ENCODE peak calls at places on chromosomes 16 and 17, in seven cellular contexts. Q is GM12878, W is HepG2, G is SK-N-SH, O is K562, U is H1, I is HCT116. X is an unnamed sample. For H3K4me1, the result is how much of the 10 kb centered on the place peaks cover.

GRCh38 chr17:7478276-7479138 is 924 bp downstream of the ZBTB4 start:
- DNase-seq in I (no peak), W (no peak), U (peak), Q (no peak), G (peak), O (peak), X (no peak)

GRCh38 chr16:72189865-72190371 is 18.0 kb upstream of the PMFBP1 start:
- DNase-seq in I (no peak), O (no peak), G (no peak), Q (no peak), U (no peak), W (no peak), X (no peak)

GRCh38 chr16:65375651-65376050 is 253.8 kb upstream of the CDH11 start:
- DNase-seq in G (no peak), U (no peak), Q (no peak), W (no peak), O (no peak), I (no peak), X (no peak)

GRCh38 chr17:41004397-41004796 is 4.5 kb downstream of the KRTAP3-1 start:
- DNase-seq in W (no peak), Q (no peak), G (no peak), O (no peak), I (no peak), U (no peak), X (no peak)

GRCh38 chr17:67375761-67376160 is 1.3 kb upstream of the PITPNC1 start:
- DNase-seq in I (no peak), O (no peak), G (no peak), Q (no peak), U (no peak), W (no peak), X (no peak)

GRCh38 chr17:16872836-16873653 is 98.9 kb downstream of the TNFRSF13B start:
- DNase-seq in G (peak), W (no peak), Q (no peak), O (peak), U (peak), I (peak), X (peak)

GRCh38 chr17:58531661-58532554 is 17.5 kb upstream of the MTMR4 start:
- DNase-seq in U (peak), W (no peak), I (no peak), G (peak), Q (no peak), O (peak), X (no peak)

GRCh38 chr17:73841431-73842060 is 197.3 kb upstream of the SDK2 start:
- DNase-seq in W (peak), G (peak), I (no peak), Q (no peak), O (no peak), U (peak), X (peak)

GRCh38 chr16:23948949-23949392 is 113.2 kb downstream of the PRKCB start:
- DNase-seq in O (no peak), U (no peak), I (no peak), Q (no peak), W (no peak), G (no peak), X (no peak)

GRCh38 chr16:72620853-72621252 is 427.1 kb downstream of the ZFHX3 start:
- DNase-seq in Q (no peak), W (no peak), O (no peak), I (no peak), U (no peak), G (no peak), X (no peak)

GRCh38 chr17:74605361-74605760 is 13.3 kb upstream of the CD300LD start:
- DNase-seq in U (no peak), G (no peak), I (no peak), O (no peak), W (no peak), Q (no peak), X (no peak)

GRCh38 chr17:27541326-27542023 is 85.2 kb downstream of the KSR1 start:
- DNase-seq in G (no peak), Q (no peak), U (no peak), W (no peak), O (no peak), I (no peak), X (no peak)

GRCh38 chr17:36089888-36090836 is at the start of gene CCL3:
- DNase-seq in W (no peak), Q (peak), O (no peak), I (no peak), G (no peak), U (no peak), X (no peak)

GRCh38 chr17:36095992-36096391 is 6.0 kb upstream of the CCL3 start:
- DNase-seq in I (no peak), Q (no peak), G (no peak), U (no peak), W (no peak), O (no peak), X (no peak)

GRCh38 chr17:36094232-36094631 is 4.3 kb upstream of the CCL3 start:
- DNase-seq in G (no peak), W (no peak), I (no peak), U (no peak), Q (no peak), O (no peak), X (no peak)

GRCh38 chr17:36092228-36092627 is 2.3 kb upstream of the CCL3 start:
- DNase-seq in G (no peak), O (no peak), Q (peak), U (no peak), I (no peak), W (no peak), X (no peak)

GRCh38 chr17:36094746-36095145 is 4.8 kb upstream of the CCL3 start:
- DNase-seq in U (no peak), G (no peak), O (no peak), W (no peak), I (no peak), Q (no peak), X (no peak)
- H3K4me1 ChIP-seq in U (under half), G (under half), O (under half), W (under half), I (under half), Q (under half), X (under half)

GRCh38 chr17:20083460-20083859 is 74.3 kb downstream of the SPECC1 start:
- DNase-seq in O (no peak), U (no peak), G (no peak), I (no peak), Q (no peak), W (no peak), X (no peak)
- TF ChIP-seq YY1 in O (no peak), U (no peak), G (no peak), I (no peak), Q (no peak), W (no peak), X (no peak)

DNA sequence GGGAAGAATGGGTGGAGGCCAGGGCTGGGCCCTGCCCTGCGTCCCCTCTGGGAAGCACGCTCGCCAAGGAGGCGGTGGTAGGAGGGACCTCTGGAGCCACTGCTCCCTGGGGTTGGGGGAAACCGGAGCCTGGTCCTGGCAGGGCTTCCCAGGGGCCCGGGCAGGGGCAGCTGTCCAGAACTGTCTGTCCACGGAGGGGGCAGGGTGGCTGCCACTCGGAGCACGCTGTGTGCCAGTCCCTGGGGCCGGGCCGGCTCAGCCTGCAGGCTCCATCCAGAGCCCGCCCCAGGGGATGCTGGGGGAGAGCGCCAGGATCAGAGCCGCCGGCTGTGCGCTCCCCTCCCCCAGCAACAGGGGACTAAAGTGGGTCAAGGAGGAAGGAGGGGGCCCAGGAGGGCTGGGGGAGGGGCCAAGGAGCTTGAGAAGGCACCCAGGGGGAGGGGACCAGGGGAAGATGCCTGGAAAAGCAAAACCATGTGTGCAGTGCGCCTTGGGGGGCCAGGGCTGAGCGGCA is 21.4 kb downstream of the ZNF423 start:
- DNase-seq in W (no peak), G (peak), U (peak), Q (no peak), I (no peak), O (no peak), X (no peak)
- H3K4me1 ChIP-seq in W (under half), G (under half), U (half or more), Q (under half), I (under half), O (under half), X (under half)

DNA sequence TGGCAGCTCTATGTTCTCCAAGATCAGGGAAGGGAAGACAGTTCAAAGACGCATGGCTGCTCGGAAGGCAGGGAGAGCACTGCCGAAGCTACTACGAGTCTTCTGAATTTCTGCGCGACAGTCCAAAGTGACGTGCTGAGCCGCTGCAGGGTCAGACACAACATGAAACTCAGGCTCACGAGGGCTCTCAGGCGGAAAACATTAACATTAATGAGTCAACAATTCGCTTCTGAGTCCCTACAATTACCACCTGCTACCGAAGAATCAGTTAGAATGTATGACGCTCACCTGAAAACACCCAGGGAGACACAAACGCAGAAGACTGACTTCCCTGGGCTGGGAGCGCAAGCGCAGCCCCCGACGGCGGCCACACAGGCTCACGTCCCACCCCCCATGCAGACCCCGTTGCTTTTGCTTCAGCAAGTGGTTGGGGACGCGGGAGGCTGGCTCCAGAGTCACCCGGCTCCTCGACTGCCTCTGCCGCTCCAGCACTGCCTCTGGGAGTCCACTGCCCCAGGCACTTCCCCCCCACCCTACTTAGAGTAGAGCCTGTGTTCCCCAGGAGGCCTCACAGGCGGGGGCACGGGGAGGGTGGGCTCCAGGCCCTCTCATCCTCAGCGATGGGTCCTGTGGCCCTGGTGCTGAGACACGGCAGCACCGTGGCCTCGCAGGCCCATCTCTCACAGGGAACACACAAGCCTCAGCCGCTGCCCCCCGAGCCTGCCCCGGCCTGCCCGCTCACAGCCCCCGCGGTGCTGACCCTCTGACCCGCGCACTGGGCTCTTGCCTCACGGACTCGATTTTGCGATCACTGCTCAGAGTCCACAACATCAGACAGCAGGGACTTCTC is 38.9 kb downstream of the LMF1 start:
- DNase-seq in O (no peak), W (no peak), I (no peak), Q (no peak), U (no peak), G (no peak), X (no peak)
- TF ChIP-seq YY1 in O (no peak), W (no peak), I (no peak), Q (no peak), U (no peak), G (no peak), X (no peak)

GRCh38 chr17:4946312-4946976 is 1.9 kb downstream of the PFN1 start:
- DNase-seq in U (no peak), G (no peak), Q (no peak), W (no peak), O (no peak), I (no peak), X (no peak)
- H3K4me1 ChIP-seq in U (under half), G (under half), Q (under half), W (under half), O (under half), I (half or more), X (under half)

DNA sequence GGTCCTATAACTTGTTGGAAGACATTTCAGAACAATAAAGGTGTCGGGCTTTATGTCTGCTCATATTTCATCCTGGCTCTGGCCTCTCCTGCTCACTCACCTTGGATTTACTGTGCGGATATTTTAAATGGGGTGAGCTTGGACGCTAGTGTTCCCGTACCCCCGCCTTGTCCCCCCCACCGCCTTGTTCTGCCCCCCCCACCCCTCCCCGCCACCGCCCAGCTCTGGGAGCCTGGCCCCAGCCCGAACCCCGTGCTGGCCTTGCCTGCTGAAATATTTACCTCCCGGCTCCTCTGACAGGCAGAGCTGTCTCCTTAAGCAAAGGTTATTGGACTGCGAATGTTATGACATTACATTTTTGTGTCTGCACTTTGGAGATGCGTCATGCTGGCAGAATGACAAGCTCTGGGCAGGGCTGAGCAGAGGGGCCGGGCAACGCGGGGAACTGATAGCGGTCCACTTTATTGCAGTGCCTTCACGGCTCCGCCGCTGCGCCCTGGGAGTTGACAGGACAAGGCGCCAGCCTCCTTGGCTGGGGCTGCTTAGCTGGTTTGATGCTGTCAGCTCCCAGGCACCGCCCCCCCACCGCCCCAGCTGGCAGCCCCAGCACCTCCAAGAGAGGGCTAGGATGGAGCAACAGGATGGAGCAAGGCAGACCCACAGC is 222.5 kb upstream of the GSE1 start:
- DNase-seq in O (peak), Q (no peak), I (peak), U (peak), W (peak), G (peak), X (no peak)
- TF ChIP-seq YY1 in O (no peak), Q (no peak), I (no peak), U (no peak), W (no peak), G (no peak), X (no peak)

GRCh38 chr17:14308636-14308964 is 7.7 kb downstream of the HS3ST3B1 start:
- DNase-seq in O (no peak), I (no peak), G (no peak), W (no peak), U (no peak), Q (no peak), X (no peak)
- H3K4me1 ChIP-seq in O (under half), I (under half), G (under half), W (under half), U (under half), Q (under half), X (under half)

DNA sequence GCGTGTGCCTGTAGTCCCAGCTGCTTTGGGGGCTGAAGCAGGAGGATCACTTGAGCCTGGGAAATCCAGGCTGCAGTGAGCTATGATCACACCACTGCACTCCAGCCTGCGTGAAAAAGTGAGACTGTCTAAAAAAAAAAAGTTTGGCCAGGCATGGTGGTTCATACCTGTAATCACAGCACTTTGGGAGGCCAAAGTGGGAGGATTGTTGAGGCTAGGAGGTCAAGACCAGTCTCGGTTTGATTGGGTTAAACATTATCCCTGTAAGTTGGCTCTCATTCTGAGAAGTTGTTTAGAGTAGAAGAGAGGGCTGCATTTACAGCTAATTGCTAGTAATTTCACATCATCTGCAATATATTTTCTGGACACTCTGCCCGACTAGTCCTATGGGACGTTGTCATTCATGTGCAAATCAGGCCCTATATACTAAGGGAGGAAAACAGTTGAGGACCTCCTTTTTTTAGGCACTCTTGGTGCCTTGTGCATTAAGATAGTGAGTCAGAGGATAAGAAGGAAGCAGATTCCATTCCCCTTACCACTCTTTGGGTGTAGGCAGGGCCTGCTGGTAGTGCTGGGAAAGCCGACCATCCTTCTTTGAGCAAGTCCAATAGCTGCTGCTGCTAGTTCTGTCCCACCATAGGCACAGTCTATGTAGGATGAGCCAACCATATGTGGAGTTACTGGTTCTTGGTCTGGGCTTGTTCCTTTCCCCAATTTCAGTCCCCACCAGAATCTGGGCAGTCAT is 18.7 kb downstream of the HMOX2 start:
- DNase-seq in Q (no peak), O (no peak), G (no peak), U (no peak), W (no peak), I (peak), X (no peak)
- TF ChIP-seq YY1 in Q (no peak), O (no peak), G (no peak), U (no peak), W (no peak), I (no peak), X (no peak)

GRCh38 chr17:31574458-31574857 is 183.0 kb downstream of the RAB11FIP4 start:
- DNase-seq in Q (no peak), O (no peak), W (no peak), U (no peak), G (no peak), I (no peak), X (no peak)
- H3K4me1 ChIP-seq in Q (under half), O (under half), W (under half), U (under half), G (under half), I (under half), X (under half)

GRCh38 chr17:31565652-31566051 is 174.2 kb downstream of the RAB11FIP4 start:
- DNase-seq in U (no peak), I (no peak), W (no peak), O (no peak), G (no peak), Q (no peak), X (no peak)

GRCh38 chr17:31566247-31566991 is 174.9 kb downstream of the RAB11FIP4 start:
- DNase-seq in W (no peak), Q (no peak), I (no peak), G (no peak), U (no peak), O (no peak), X (no peak)

GRCh38 chr17:31564883-31565297 is 173.4 kb downstream of the RAB11FIP4 start:
- DNase-seq in G (peak), O (no peak), W (no peak), Q (no peak), U (no peak), I (no peak), X (no peak)

GRCh38 chr17:31562447-31562846 is 171.0 kb downstream of the RAB11FIP4 start:
- DNase-seq in Q (no peak), U (no peak), I (no peak), G (no peak), W (no peak), O (no peak), X (no peak)

GRCh38 chr17:31564291-31564690 is 172.8 kb downstream of the RAB11FIP4 start:
- DNase-seq in U (no peak), G (no peak), I (no peak), Q (no peak), W (no peak), O (no peak), X (no peak)
- TF ChIP-seq YY1 in U (no peak), G (no peak), I (no peak), Q (no peak), W (no peak), O (no peak), X (no peak)

X was measured in NT2/D1.